ENCODE peak calls at places on chromosomes 6 and 20, in eight cellular contexts. V, A, Z, L, P, Y, I and C are unnamed samples.

GRCh38 chr20:37406010-37406998 is 60.4 kb downstream of the SRC start:
- DNase-seq in V (peak; percentile 67), A (no peak), Z (no peak), L (no peak), P (no peak), Y (no peak), I (peak; percentile 51), C (no peak)

GRCh38 chr6:53492860-53493634 is 51.9 kb downstream of the GCLC start:
- DNase-seq in V (no peak), A (peak; percentile 41), Z (peak; percentile 42), L (no peak), P (no peak), Y (no peak), I (no peak), C (no peak)

GRCh38 chr20:14972690-14973089 is 635.3 kb upstream of the FLRT3 start:
- DNase-seq in V (no peak), A (no peak), Z (no peak), L (no peak), P (no peak), Y (no peak), I (no peak), C (no peak)

GRCh38 chr6:108727966-108728730 is 120.1 kb upstream of the ARMC2 start:
- DNase-seq in V (no peak), A (no peak), Z (no peak), L (no peak), P (no peak), Y (no peak), I (no peak), C (no peak)

GRCh38 chr6:80440496-80441160 is 334.2 kb downstream of the BCKDHB start:
- DNase-seq in V (no peak), A (no peak), Z (no peak), L (peak; percentile 34), P (no peak), Y (no peak), I (no peak), C (no peak)

GRCh38 chr6:74598473-74599393 is 607.1 kb downstream of the COL12A1 start:
- DNase-seq in V (no peak), A (no peak), Z (peak; percentile 22), L (no peak), P (no peak), Y (no peak), I (no peak), C (no peak)

GRCh38 chr6:11791354-11792107 is 12.9 kb upstream of the ADTRP start:
- DNase-seq in V (no peak), A (no peak), Z (no peak), L (no peak), P (no peak), Y (no peak), I (no peak), C (no peak)

GRCh38 chr6:122712864-122713612 is 66.5 kb upstream of the FABP7 start:
- DNase-seq in V (no peak), A (no peak), Z (no peak), L (no peak), P (no peak), Y (no peak), I (no peak), C (no peak)

GRCh38 chr6:136137008-136137689 is 113.0 kb downstream of the MTFR2 start:
- DNase-seq in V (no peak), A (no peak), Z (no peak), L (no peak), P (no peak), Y (no peak), I (no peak), C (no peak)

GRCh38 chr6:1382331-1382882 is 7.0 kb upstream of the FOXF2 start:
- DNase-seq in V (no peak), A (no peak), Z (no peak), L (no peak), P (no peak), Y (no peak), I (no peak), C (no peak)

GRCh38 chr6:43575105-43575771 is 600 bp downstream of the XPO5 start:
- DNase-seq in V (no peak), A (no peak), Z (no peak), L (peak; percentile 48), P (peak; percentile 50), Y (peak; percentile 21), I (peak; percentile 29), C (no peak)

GRCh38 chr20:37565134-37565811 is 37.6 kb upstream of the BLCAP start:
- DNase-seq in V (no peak), A (no peak), Z (no peak), L (no peak), P (no peak), Y (no peak), I (no peak), C (no peak)

GRCh38 chr20:6868864-6869263 is 101.4 kb downstream of the BMP2 start:
- DNase-seq in V (no peak), A (no peak), Z (no peak), L (no peak), P (no peak), Y (no peak), I (no peak), C (no peak)

GRCh38 chr6:131009790-131010189 is 53.3 kb downstream of the EPB41L2 start:
- DNase-seq in V (no peak), A (no peak), Z (no peak), L (no peak), P (no peak), Y (no peak), I (no peak), C (no peak)

GRCh38 chr20:2042400-2042799 is 48.5 kb upstream of the PDYN start:
- DNase-seq in V (no peak), A (no peak), Z (peak; percentile 32), L (no peak), P (no peak), Y (no peak), I (no peak), C (no peak)

GRCh38 chr6:149831380-149831820 is 32.8 kb downstream of the LRP11 start:
- DNase-seq in V (no peak), A (no peak), Z (no peak), L (no peak), P (no peak), Y (no peak), I (no peak), C (no peak)

GRCh38 chr20:36121981-36122930 is 32.3 kb upstream of the EPB41L1 start:
- DNase-seq in V (peak; percentile 85), A (no peak), Z (no peak), L (peak; percentile 95), P (no peak), Y (no peak), I (no peak), C (no peak)

GRCh38 chr20:48619126-48620101 is 208.4 kb downstream of the PREX1 start:
- DNase-seq in V (peak; percentile 47), A (no peak), Z (no peak), L (no peak), P (no peak), Y (no peak), I (peak; percentile 52), C (no peak)

GRCh38 chr6:1798303-1798964 is 188.7 kb downstream of the FOXC1 start:
- DNase-seq in V (no peak), A (no peak), Z (no peak), L (no peak), P (no peak), Y (no peak), I (no peak), C (no peak)

GRCh38 chr6:85041376-85041775 is 277.0 kb upstream of the TBX18 start:
- DNase-seq in V (no peak), A (no peak), Z (no peak), L (no peak), P (no peak), Y (no peak), I (no peak), C (no peak)

GRCh38 chr6:167576050-167576741 is 250.5 kb upstream of the AFDN start:
- DNase-seq in V (peak; percentile 35), A (no peak), Z (no peak), L (peak; percentile 12), P (peak; percentile 39), Y (no peak), I (no peak), C (no peak)

GRCh38 chr6:43699564-43700186 is 12.1 kb upstream of the MRPS18A start:
- DNase-seq in V (peak; percentile 69), A (no peak), Z (no peak), L (peak; percentile 78), P (no peak), Y (no peak), I (no peak), C (no peak)

GRCh38 chr6:166565084-166565651 is 21.3 kb downstream of the RAMACL start:
- DNase-seq in V (no peak), A (no peak), Z (no peak), L (no peak), P (no peak), Y (no peak), I (peak; percentile 69), C (no peak)

DNA sequence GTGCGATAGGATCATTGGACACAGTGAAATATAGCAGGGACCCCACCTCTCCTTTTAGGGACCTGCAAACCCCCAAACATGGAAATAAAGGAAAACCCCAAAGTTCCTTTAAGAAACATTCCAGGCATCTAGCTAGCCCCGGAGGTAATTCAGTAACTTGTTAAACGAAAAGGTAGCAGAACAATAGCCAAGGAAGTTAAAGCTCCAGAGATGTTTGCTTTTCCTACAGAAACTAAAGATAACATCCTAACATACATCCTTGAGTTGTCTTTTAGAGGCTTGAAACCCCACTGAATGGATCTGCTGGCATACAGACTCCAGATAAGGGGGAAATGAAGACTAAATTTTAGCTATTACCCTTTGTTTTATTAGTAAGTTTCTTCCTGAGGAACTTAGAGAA is 51.0 kb downstream of the FAM184A start:
- DNase-seq in V (no peak), A (no peak), Z (no peak), L (no peak), P (no peak), Y (no peak), I (no peak), C (no peak)
- H3K4me3 ChIP-seq in V (no peak overlapping the region), A (no peak overlapping the region), Z (no peak overlapping the region), L (no peak overlapping the region), P (no peak overlapping the region), Y (no peak overlapping the region), I (no peak overlapping the region), C (no peak overlapping the region)

GRCh38 chr6:68039641-68040311 is 595.3 kb upstream of the ADGRB3 start:
- DNase-seq in V (no peak), A (no peak), Z (no peak), L (no peak), P (no peak), Y (no peak), I (no peak), C (no peak)
- H3K4me3 ChIP-seq in V (no peak overlapping the region), A (no peak overlapping the region), Z (peak overlapping the region; percentile 55), L (no peak overlapping the region), P (no peak overlapping the region), Y (peak overlapping the region; percentile 16), I (peak overlapping the region; percentile 49), C (peak overlapping the region; percentile 40)

GRCh38 chr20:47334022-47334551 is 22.4 kb downstream of the ZMYND8 start:
- DNase-seq in V (peak; percentile 64), A (peak; percentile 75), Z (no peak), L (no peak), P (no peak), Y (no peak), I (no peak), C (no peak)
- H3K4me3 ChIP-seq in V (no peak overlapping the region), A (no peak overlapping the region), Z (no peak overlapping the region), L (no peak overlapping the region), P (no peak overlapping the region), Y (peak overlapping the region; percentile 9), I (peak overlapping the region; percentile 20), C (peak overlapping the region; percentile 44)

GRCh38 chr6:138146544-138146943 is 15.2 kb upstream of the ARFGEF3 start:
- DNase-seq in V (no peak), A (no peak), Z (no peak), L (no peak), P (no peak), Y (no peak), I (no peak), C (no peak)

GRCh38 chr6:138142806-138143205 is 18.9 kb upstream of the ARFGEF3 start:
- DNase-seq in V (no peak), A (no peak), Z (no peak), L (no peak), P (no peak), Y (no peak), I (no peak), C (no peak)

GRCh38 chr6:138145402-138145801 is 16.3 kb upstream of the ARFGEF3 start:
- DNase-seq in V (no peak), A (no peak), Z (no peak), L (no peak), P (no peak), Y (no peak), I (no peak), C (no peak)
- H3K4me3 ChIP-seq in V (no peak overlapping the region), A (no peak overlapping the region), Z (no peak overlapping the region), L (no peak overlapping the region), P (no peak overlapping the region), Y (no peak overlapping the region), I (no peak overlapping the region), C (no peak overlapping the region)